ENCODE peak calls at places on chromosome 11, in nine cellular contexts. F is CD8-positive, alpha-beta memory T cell; D is kidney; J is H1; Q is right atrium auricular region; B is OCI-LY7; N is upper lobe of left lung; G is right lobe of liver; R is neuronal stem cell. H is an unnamed sample.

GRCh38 chr11:116692318-116693106 is 80.3 kb downstream of the BUD13 start:
- DNase-seq in F (no peak), D (no peak), J (no peak), Q (peak), B (no peak), N (no peak), G (no peak), R (no peak), H (no peak)

GRCh38 chr11:16086229-16086628 is 270.1 kb downstream of the SOX6 start:
- DNase-seq in F (no peak), D (no peak), J (no peak), Q (no peak), B (no peak), N (no peak), G (no peak), R (peak), H (no peak)

GRCh38 chr11:6825333-6825744 is 20.1 kb upstream of the OR10A5 start:
- DNase-seq in F (no peak), D (no peak), J (no peak), Q (no peak), B (no peak), N (no peak), G (no peak), R (no peak), H (no peak)

GRCh38 chr11:73249858-73250773 is 22.0 kb upstream of the P2RY6 start:
- DNase-seq in F (no peak), D (no peak), J (no peak), Q (no peak), B (no peak), N (no peak), G (no peak), R (no peak), H (no peak)

GRCh38 chr11:128156486-128156885 is 430.9 kb downstream of the ETS1 start:
- DNase-seq in F (no peak), D (no peak), J (no peak), Q (no peak), B (no peak), N (no peak), G (no peak), R (no peak), H (no peak)

GRCh38 chr11:132490976-132491375 is 1041.3 kb downstream of the OPCML start:
- DNase-seq in F (no peak), D (no peak), J (no peak), Q (no peak), B (no peak), N (no peak), G (no peak), R (no peak), H (no peak)

GRCh38 chr11:59069082-59069481 is 17.0 kb upstream of the GLYATL1B start:
- DNase-seq in F (no peak), D (no peak), J (no peak), Q (no peak), B (no peak), N (no peak), G (no peak), R (no peak), H (no peak)

GRCh38 chr11:123702137-123702536 is 39.3 kb downstream of the ZNF202 start:
- DNase-seq in F (no peak), D (no peak), J (no peak), Q (no peak), B (no peak), N (peak), G (no peak), R (no peak), H (no peak)

GRCh38 chr11:27847496-27847895 is 147.2 kb upstream of the BDNF start:
- DNase-seq in F (no peak), D (no peak), J (no peak), Q (no peak), B (no peak), N (no peak), G (no peak), R (no peak), H (no peak)

GRCh38 chr11:15933896-15934625 is 422.3 kb downstream of the SOX6 start:
- DNase-seq in F (no peak), D (no peak), J (peak), Q (peak), B (no peak), N (no peak), G (no peak), R (no peak), H (no peak)

GRCh38 chr11:74319139-74319538 is 7.7 kb upstream of the P4HA3 start:
- DNase-seq in F (no peak), D (no peak), J (no peak), Q (no peak), B (no peak), N (no peak), G (no peak), R (no peak), H (no peak)

GRCh38 chr11:132131051-132131450 is 760.6 kb downstream of the NTM start:
- DNase-seq in F (no peak), D (no peak), J (no peak), Q (no peak), B (no peak), N (no peak), G (no peak), R (no peak), H (no peak)

GRCh38 chr11:13276454-13276851 is 1.1 kb upstream of the BMAL1 start:
- DNase-seq in F (peak), D (no peak), J (no peak), Q (no peak), B (no peak), N (no peak), G (no peak), R (no peak), H (no peak)
- H3K4me3 ChIP-seq in F (peak), D (peak), J (peak), Q (peak), B (no peak), N (peak), G (peak), R (peak), H (peak)

GRCh38 chr11:44979536-44980399 is 29.1 kb upstream of the TP53I11 start:
- DNase-seq in F (peak), D (peak), J (no peak), Q (no peak), B (no peak), N (no peak), G (peak), R (no peak), H (no peak)
- H3K27ac ChIP-seq in F (no peak), D (peak), J (peak), Q (no peak), B (no peak), N (peak), G (peak), R (peak), H (peak)

DNA sequence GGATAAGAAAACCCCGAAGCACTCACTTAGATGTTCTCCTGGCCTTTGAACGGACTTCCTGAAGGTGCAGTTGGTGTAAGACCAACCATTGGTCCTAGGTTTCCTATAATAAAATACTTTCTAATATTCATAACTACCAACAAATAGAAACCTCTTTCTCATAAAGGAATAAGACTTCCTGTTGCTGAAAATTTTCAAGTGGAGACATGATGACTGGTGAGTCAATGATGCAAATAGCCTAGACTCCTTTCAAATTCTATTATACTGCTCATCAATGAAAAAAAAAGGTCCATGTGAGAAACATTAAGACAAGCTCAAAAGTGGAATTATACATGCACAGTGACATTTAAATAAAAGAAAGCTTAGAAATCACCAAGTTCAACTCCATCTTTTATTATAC is 862.8 kb downstream of the FAM181B start:
- DNase-seq in F (no peak), D (no peak), J (no peak), Q (no peak), B (no peak), N (no peak), G (no peak), R (no peak), H (no peak)
- H3K4me3 ChIP-seq in F (no peak), D (no peak), J (no peak), Q (no peak), B (peak), N (no peak), G (no peak), R (no peak), H (no peak)

DNA sequence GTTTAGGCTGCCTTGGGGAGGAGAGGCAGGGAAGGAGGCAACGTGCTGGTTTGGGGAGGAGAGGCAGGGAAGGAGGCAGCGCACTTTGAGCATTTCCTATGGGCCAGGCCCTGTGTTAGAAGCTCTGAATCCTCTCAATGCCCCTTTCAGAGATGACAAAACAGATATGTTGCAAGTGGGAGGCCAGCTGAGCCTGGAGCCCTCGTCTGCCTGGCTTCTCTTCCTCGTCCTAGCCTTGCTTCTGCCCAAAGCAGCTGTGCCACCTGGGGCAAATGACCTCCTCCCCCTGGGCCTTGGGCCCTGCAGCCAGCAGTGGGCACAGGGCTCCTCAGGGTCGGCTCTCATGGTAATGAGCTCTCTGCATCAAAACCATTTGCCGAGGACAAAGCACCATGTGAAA is 15.3 kb upstream of the LRRC32 start:
- DNase-seq in F (no peak), D (no peak), J (no peak), Q (no peak), B (no peak), N (no peak), G (no peak), R (no peak), H (no peak)
- H3K27ac ChIP-seq in F (no peak), D (no peak), J (no peak), Q (no peak), B (no peak), N (no peak), G (no peak), R (no peak), H (no peak)

GRCh38 chr11:134792677-134793076 is 380.6 kb upstream of the B3GAT1 start:
- DNase-seq in F (no peak), D (no peak), J (no peak), Q (no peak), B (no peak), N (no peak), G (no peak), R (no peak), H (no peak)
- H3K4me3 ChIP-seq in F (no peak), D (no peak), J (no peak), Q (no peak), B (no peak), N (no peak), G (no peak), R (no peak), H (no peak)

DNA sequence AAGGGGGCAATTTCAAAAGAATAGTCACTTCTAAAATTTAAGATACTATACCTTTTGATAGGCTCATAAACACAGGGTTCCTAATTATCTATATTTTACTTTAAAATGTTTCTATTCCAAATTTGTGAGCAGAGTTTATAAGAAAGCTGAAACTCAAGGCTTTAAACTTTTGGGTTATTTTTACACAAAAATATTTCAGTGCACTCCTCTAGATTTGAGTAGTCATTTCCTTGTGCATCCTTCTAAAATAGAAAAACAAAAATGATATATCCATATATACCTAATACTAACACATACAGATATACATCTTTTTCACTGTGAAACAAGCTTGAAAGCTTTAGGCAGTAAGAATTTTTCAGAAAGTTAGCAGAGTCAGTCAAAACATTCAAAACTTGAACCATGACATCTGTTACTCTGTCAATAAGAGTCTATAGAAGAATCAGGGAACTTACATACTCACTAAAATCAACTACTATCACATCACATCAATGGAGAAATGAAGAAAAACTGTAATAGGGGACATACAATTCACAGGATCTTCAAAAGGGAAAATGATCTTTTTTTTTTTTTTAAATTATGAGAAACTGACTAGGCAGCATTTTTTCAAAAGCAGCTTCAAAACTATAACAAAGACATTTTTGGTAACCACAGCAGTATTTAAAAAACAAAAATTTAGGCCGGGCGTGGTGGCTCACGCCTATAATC is 5.1 kb downstream of the PHF21A start:
- DNase-seq in F (no peak), D (no peak), J (no peak), Q (no peak), B (no peak), N (no peak), G (no peak), R (no peak), H (no peak)
- H3K27ac ChIP-seq in F (peak), D (no peak), J (no peak), Q (peak), B (peak), N (no peak), G (no peak), R (no peak), H (peak)

DNA sequence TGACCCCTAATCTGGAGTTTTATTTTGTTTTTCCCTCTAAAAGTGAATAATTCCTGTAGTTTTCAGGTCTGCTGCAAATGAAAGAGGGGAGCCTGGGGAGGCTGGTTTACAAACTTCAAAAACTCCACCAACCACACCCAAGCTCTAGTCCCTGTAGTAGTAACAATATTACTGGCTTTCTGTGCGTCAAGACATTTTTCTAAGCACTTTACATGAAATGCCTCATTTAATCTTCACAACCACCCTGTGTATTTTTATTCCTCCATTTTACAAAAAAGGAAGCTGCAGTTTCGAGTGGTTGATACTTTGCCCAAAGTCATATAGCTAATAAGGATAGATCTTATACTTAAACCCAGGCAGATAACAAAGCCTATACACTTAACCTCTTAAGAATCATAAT is 23.5 kb downstream of the CTNND1 start:
- DNase-seq in F (no peak), D (no peak), J (no peak), Q (no peak), B (no peak), N (no peak), G (no peak), R (no peak), H (no peak)
- H3K4me3 ChIP-seq in F (no peak), D (no peak), J (no peak), Q (no peak), B (no peak), N (no peak), G (no peak), R (no peak), H (no peak)

DNA sequence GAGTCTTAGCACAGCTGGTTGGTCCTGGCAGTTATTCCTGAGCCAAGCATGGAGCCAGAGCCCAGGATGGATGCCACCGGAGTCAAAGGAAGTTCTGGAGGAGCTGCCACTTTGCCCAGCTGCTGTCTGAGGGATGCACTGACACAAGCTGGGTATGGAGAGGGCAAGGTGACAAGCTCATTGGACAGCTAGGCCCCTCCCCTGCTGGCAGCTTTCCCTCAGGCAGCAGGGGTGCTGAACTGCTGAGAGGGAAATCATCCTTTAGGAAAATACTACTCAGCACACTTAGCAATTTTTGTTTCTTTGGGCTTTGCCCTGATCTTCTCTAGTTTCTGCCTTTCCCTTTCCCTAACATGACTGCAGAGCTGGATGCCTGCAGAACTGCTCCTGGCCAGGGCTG is 99.3 kb upstream of the SESN3 start:
- DNase-seq in F (no peak), D (no peak), J (no peak), Q (no peak), B (no peak), N (no peak), G (no peak), R (no peak), H (no peak)
- H3K27ac ChIP-seq in F (no peak), D (no peak), J (no peak), Q (no peak), B (no peak), N (no peak), G (no peak), R (no peak), H (no peak)

DNA sequence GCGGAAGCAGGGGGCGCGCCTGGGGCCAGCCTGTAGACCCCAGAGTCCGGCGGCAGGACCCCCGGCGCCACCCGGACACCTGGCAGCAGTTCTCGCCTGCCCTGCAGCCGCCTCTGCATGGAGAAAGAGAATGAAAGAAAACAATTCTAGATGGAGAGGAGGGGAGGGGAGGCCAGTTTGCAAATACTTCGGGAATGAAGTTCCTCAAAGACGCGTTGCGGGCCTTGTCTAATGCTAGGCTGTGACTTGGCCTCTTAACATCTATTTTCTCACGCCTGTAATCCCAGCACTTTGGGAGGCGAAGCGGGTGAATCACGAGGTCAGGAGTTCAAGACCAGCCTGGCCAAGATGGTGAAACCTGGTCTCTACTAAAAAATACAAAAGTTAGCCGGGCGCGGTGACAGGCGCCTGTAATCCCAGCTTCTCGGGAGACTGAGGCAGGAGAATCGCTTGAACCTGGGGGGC is 2.1 kb upstream of the BARX2 start:
- DNase-seq in F (no peak), D (no peak), J (no peak), Q (no peak), B (no peak), N (no peak), G (no peak), R (no peak), H (no peak)
- H3K4me3 ChIP-seq in F (no peak), D (peak), J (peak), Q (peak), B (no peak), N (peak), G (peak), R (no peak), H (peak)